ENCODE peak calls at places on chromosomes 13 and 19, in six cellular contexts. One of them, this sample, is unnamed.

GRCh38 chr13:98998831-98999634 is 21.2 kb upstream of the DOCK9 start:
- DNase-seq in IMR-90: no peak
- DNase-seq in body of pancreas: no peak
- DNase-seq in uterus: no peak
- DNase-seq in heart left ventricle: no peak
- DNase-seq in right lobe of liver: no peak
- DNase-seq in this sample: no peak

GRCh38 chr13:71712988-71713653 is 153.9 kb downstream of the DACH1 start:
- DNase-seq in right lobe of liver: no peak
- DNase-seq in heart left ventricle: no peak
- DNase-seq in body of pancreas: no peak
- DNase-seq in IMR-90: no peak
- DNase-seq in uterus: no peak
- DNase-seq in this sample: no peak

GRCh38 chr13:98875146-98875729 is 102.6 kb downstream of the DOCK9 start:
- DNase-seq in IMR-90: no peak
- DNase-seq in uterus: no peak
- DNase-seq in body of pancreas: no peak
- DNase-seq in heart left ventricle: no peak
- DNase-seq in right lobe of liver: no peak
- DNase-seq in this sample: no peak

GRCh38 chr13:49253310-49253709 is 5.6 kb downstream of the CDADC1 start:
- DNase-seq in right lobe of liver: no peak
- DNase-seq in uterus: no peak
- DNase-seq in IMR-90: no peak
- DNase-seq in body of pancreas: no peak
- DNase-seq in heart left ventricle: no peak
- DNase-seq in this sample: no peak

GRCh38 chr19:45251452-45252354 is 632 bp downstream of the MARK4 start:
- DNase-seq in body of pancreas: peak; percentile 34
- DNase-seq in right lobe of liver: no peak
- DNase-seq in IMR-90: no peak
- DNase-seq in uterus: no peak
- DNase-seq in heart left ventricle: peak; percentile 70
- DNase-seq in this sample: no peak

GRCh38 chr19:44951179-44952159 is 3.7 kb upstream of the CLPTM1 start:
- DNase-seq in body of pancreas: peak; percentile 65
- DNase-seq in right lobe of liver: peak; percentile 80
- DNase-seq in uterus: peak; percentile 74
- DNase-seq in IMR-90: peak; percentile 82
- DNase-seq in heart left ventricle: no peak
- DNase-seq in this sample: peak; percentile 67

GRCh38 chr13:22061806-22062391 is 391.0 kb downstream of the FGF9 start:
- DNase-seq in heart left ventricle: no peak
- DNase-seq in uterus: no peak
- DNase-seq in body of pancreas: no peak
- DNase-seq in right lobe of liver: no peak
- DNase-seq in IMR-90: no peak
- DNase-seq in this sample: no peak

GRCh38 chr19:16367269-16367683 is 42.6 kb downstream of the KLF2 start:
- DNase-seq in uterus: no peak
- DNase-seq in heart left ventricle: no peak
- DNase-seq in right lobe of liver: no peak
- DNase-seq in IMR-90: no peak
- DNase-seq in body of pancreas: no peak
- DNase-seq in this sample: no peak

GRCh38 chr13:31951215-31951678 is 80.3 kb upstream of the FRY start:
- DNase-seq in right lobe of liver: peak; percentile 64
- DNase-seq in IMR-90: peak; percentile 70
- DNase-seq in body of pancreas: peak; percentile 51
- DNase-seq in uterus: no peak
- DNase-seq in heart left ventricle: peak; percentile 69
- DNase-seq in this sample: peak; percentile 64

GRCh38 chr13:97506511-97506910 is 72.5 kb downstream of the RAP2A start:
- DNase-seq in IMR-90: peak; percentile 74
- DNase-seq in uterus: no peak
- DNase-seq in body of pancreas: no peak
- DNase-seq in right lobe of liver: no peak
- DNase-seq in heart left ventricle: no peak
- DNase-seq in this sample: no peak

GRCh38 chr13:110266983-110267382 is 40.0 kb downstream of the COL4A1 start:
- DNase-seq in heart left ventricle: no peak
- DNase-seq in uterus: peak; percentile 17
- DNase-seq in IMR-90: no peak
- DNase-seq in body of pancreas: no peak
- DNase-seq in right lobe of liver: no peak
- DNase-seq in this sample: no peak

GRCh38 chr13:79385694-79386093 is 20.4 kb downstream of the RBM26 start:
- DNase-seq in right lobe of liver: no peak
- DNase-seq in uterus: no peak
- DNase-seq in IMR-90: no peak
- DNase-seq in heart left ventricle: no peak
- DNase-seq in body of pancreas: no peak
- DNase-seq in this sample: no peak

GRCh38 chr19:7516281-7516862 is 469 bp downstream of the ZNF358 start:
- DNase-seq in uterus: no peak
- DNase-seq in IMR-90: no peak
- DNase-seq in right lobe of liver: no peak
- DNase-seq in body of pancreas: no peak
- DNase-seq in heart left ventricle: no peak
- DNase-seq in this sample: no peak

GRCh38 chr19:45780448-45781281 is 1.6 kb downstream of the DMPK start:
- DNase-seq in heart left ventricle: no peak
- DNase-seq in body of pancreas: no peak
- DNase-seq in IMR-90: no peak
- DNase-seq in right lobe of liver: no peak
- DNase-seq in uterus: peak; percentile 60
- DNase-seq in this sample: no peak

GRCh38 chr13:37316935-37317334 is 211.5 kb upstream of the CSNK1A1L start:
- DNase-seq in heart left ventricle: no peak
- DNase-seq in body of pancreas: no peak
- DNase-seq in uterus: no peak
- DNase-seq in right lobe of liver: no peak
- DNase-seq in IMR-90: no peak
- DNase-seq in this sample: no peak

GRCh38 chr19:29596885-29597525 is 9.1 kb upstream of the POP4 start:
- DNase-seq in uterus: no peak
- DNase-seq in body of pancreas: no peak
- DNase-seq in IMR-90: peak; percentile 40
- DNase-seq in right lobe of liver: no peak
- DNase-seq in heart left ventricle: no peak
- DNase-seq in this sample: no peak

GRCh38 chr13:48448285-48448962 is 35.5 kb upstream of the LPAR6 start:
- DNase-seq in uterus: no peak
- DNase-seq in body of pancreas: no peak
- DNase-seq in right lobe of liver: no peak
- DNase-seq in IMR-90: no peak
- DNase-seq in heart left ventricle: no peak
- DNase-seq in this sample: no peak

DNA sequence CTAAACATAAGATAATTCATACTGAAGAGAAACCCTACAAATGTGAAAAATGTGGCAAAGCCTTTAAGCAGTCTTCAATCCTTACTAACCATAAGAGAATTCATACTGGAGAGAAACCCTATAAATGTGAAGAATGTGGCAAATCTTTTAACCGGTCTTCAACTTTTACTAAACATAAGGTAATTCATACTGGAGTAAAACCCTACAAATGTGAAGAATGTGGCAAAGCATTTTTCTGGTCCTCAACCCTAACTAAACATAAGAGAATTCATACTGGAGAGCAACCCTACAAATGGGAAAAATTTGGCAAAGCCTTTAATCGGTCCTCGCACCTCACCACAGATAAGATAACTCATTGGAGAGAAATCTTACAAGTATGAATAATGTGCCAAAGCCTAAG is 40.6 kb downstream of the ZNF254 start:
- DNase-seq in heart left ventricle: no peak
- DNase-seq in IMR-90: no peak
- DNase-seq in uterus: no peak
- DNase-seq in body of pancreas: no peak
- DNase-seq in right lobe of liver: no peak
- DNase-seq in this sample: no peak
- TF ChIP-seq POLR2A in heart left ventricle: no peak
- TF ChIP-seq POLR2A in IMR-90: no peak
- TF ChIP-seq POLR2A in uterus: no peak
- TF ChIP-seq POLR2A in body of pancreas: no peak
- TF ChIP-seq POLR2A in right lobe of liver: no peak
- TF ChIP-seq POLR2A in this sample: no peak

DNA sequence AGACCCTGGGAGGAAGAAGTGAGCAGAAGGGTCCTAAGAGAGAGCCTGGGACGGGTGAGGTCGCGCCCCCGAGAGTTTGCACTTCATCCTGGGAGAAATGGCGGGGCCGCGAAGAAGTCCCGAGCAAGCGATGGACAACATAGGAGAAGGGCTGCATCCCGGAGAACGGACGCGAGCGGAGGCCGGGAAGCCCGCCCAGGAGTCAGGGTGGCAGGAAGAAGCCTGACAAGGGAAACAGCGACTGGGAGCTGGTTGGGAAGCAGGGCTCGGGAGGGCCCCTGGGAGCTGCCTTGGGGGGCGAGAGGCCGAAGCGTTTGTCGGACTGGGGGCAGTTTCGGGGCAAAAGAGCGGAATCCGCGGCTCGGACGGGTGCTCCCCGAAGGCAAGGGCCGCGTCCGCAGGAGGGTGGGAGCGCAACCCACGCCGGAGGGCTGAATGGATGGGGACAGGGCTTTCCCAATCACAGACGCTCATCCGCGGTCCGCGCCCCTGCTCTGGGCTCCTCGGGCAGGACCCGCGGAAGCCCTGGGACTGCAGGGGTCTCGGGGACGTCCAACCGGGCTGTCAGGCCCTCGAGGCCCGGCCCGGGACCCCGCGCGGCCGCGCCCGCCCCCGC is 469 bp downstream of the ABHD17A start:
- DNase-seq in uterus: no peak
- DNase-seq in body of pancreas: no peak
- DNase-seq in right lobe of liver: no peak
- DNase-seq in IMR-90: no peak
- DNase-seq in heart left ventricle: no peak
- DNase-seq in this sample: no peak
- TF ChIP-seq POLR2A in uterus: no peak
- TF ChIP-seq POLR2A in body of pancreas: no peak
- TF ChIP-seq POLR2A in right lobe of liver: no peak
- TF ChIP-seq POLR2A in IMR-90: peak; percentile 43
- TF ChIP-seq POLR2A in heart left ventricle: no peak
- TF ChIP-seq POLR2A in this sample: no peak

DNA sequence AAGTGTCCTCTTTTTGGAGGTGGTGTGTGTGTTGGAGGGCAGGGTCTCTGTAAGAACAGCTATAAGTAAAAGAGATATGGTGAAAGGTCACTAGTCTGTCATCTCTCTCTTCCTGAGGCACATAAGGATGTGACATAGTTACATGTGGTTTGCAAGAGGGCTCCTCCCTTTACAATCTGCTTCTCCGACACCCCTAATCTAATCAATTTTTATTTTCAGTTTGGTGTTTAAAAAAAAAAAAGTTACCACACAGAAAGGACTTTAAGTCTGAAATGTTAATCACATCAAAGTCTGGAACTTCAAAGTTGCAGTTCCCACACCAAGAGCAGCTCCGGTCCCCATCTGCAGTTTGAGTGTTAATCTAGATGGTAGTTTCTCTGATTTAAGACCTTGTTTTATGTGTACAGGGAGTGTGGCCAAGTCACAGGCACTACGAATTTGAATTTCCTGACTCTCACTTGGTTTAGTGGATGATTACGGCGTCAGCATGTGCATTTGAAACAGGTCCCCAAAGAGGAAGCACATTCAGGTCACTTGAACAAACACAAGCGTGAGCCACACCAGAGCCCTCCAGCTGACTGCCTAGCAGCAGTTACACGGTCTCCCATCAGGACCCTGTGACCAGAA is 53.1 kb downstream of the FOXO1 start:
- DNase-seq in right lobe of liver: no peak
- DNase-seq in uterus: peak; percentile 73
- DNase-seq in IMR-90: no peak
- DNase-seq in body of pancreas: peak; percentile 34
- DNase-seq in heart left ventricle: no peak
- DNase-seq in this sample: peak; percentile 56
- TF ChIP-seq POLR2A in right lobe of liver: no peak
- TF ChIP-seq POLR2A in uterus: no peak
- TF ChIP-seq POLR2A in IMR-90: no peak
- TF ChIP-seq POLR2A in body of pancreas: no peak
- TF ChIP-seq POLR2A in heart left ventricle: no peak
- TF ChIP-seq POLR2A in this sample: no peak

GRCh38 chr19:38840583-38840968 is 9.0 kb upstream of the ECH1 start:
- DNase-seq in body of pancreas: no peak
- DNase-seq in uterus: no peak
- DNase-seq in heart left ventricle: no peak
- DNase-seq in right lobe of liver: peak; percentile 21
- DNase-seq in IMR-90: no peak
- DNase-seq in this sample: no peak

GRCh38 chr19:38842439-38843174 is 7.2 kb downstream of the HNRNPL start:
- DNase-seq in uterus: no peak
- DNase-seq in heart left ventricle: no peak
- DNase-seq in right lobe of liver: peak; percentile 44
- DNase-seq in body of pancreas: no peak
- DNase-seq in IMR-90: no peak
- DNase-seq in this sample: no peak

GRCh38 chr19:38839816-38840582 is 8.4 kb upstream of the ECH1 start:
- DNase-seq in right lobe of liver: peak; percentile 49
- DNase-seq in body of pancreas: no peak
- DNase-seq in IMR-90: peak; percentile 40
- DNase-seq in heart left ventricle: peak; percentile 14
- DNase-seq in uterus: no peak
- DNase-seq in this sample: no peak

GRCh38 chr19:38841787-38842438 is 7.9 kb downstream of the HNRNPL start:
- DNase-seq in body of pancreas: no peak
- DNase-seq in IMR-90: no peak
- DNase-seq in right lobe of liver: peak; percentile 56
- DNase-seq in uterus: no peak
- DNase-seq in heart left ventricle: no peak
- DNase-seq in this sample: no peak

DNA sequence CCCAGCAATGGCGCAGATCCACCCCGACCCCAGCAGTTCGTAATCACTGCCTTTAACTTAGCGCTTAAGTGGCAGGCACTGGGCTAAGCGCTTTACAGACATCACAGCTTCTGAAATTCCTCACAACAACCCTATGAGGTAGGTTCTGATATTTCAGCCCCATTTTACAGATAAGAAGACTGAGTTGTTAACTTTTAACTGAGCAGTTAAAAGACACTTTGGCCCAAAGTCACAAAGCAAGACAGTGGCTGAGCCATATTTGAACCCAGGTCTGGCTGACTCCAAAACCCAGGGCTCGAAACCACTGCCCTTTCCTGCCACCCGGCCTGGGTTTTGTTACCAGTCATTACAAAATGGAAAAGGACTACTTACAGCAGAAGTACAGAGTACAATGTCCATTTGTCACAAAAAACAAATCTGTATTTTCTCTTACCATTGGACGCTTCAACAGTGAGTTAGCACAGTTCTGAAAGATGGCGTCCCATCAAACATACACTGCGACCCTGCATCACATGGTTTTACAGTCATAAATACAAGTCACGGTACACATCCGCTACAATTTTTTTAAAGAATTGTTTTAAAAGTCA is 8.5 kb downstream of the HNRNPL start:
- DNase-seq in uterus: no peak
- DNase-seq in heart left ventricle: no peak
- DNase-seq in right lobe of liver: no peak
- DNase-seq in IMR-90: no peak
- DNase-seq in body of pancreas: no peak
- DNase-seq in this sample: no peak
- TF ChIP-seq POLR2A in uterus: no peak
- TF ChIP-seq POLR2A in heart left ventricle: no peak
- TF ChIP-seq POLR2A in right lobe of liver: no peak
- TF ChIP-seq POLR2A in IMR-90: no peak
- TF ChIP-seq POLR2A in body of pancreas: no peak
- TF ChIP-seq POLR2A in this sample: no peak